ENCODE peak calls at places on chromosomes 5 and 9, in six cellular contexts. One of them, this sample, is unnamed.

GRCh38 chr9:77149879-77150278 is 27.5 kb upstream of the VPS13A start:
- DNase-seq in T-helper 17 cell: no peak
- DNase-seq in HTR-8/SVneo: no peak
- DNase-seq in NCI-H1105 treated with DMSO at 0.1 percent for 48 hours: no peak
- DNase-seq in activated CD8-positive, alpha-beta memory T cell treated with anti-CD3 and anti-CD28 coated beads, Interleukin-2, amount 10 ng/mL, durations not matched to agents 7 days and 5 days: no peak
- DNase-seq in stimulated activated CD8-positive, alpha-beta memory T cell treated with anti-CD3 and anti-CD28 coated beads, Interleukin-7, amount 100 ng/mL, for 4 hours: no peak
- DNase-seq in this sample: no peak

GRCh38 chr5:64632251-64632650 is 58.1 kb upstream of the SHISAL2B start:
- DNase-seq in T-helper 17 cell: no peak
- DNase-seq in activated CD8-positive, alpha-beta memory T cell treated with anti-CD3 and anti-CD28 coated beads, Interleukin-2, amount 10 ng/mL, durations not matched to agents 7 days and 5 days: no peak
- DNase-seq in HTR-8/SVneo: no peak
- DNase-seq in stimulated activated CD8-positive, alpha-beta memory T cell treated with anti-CD3 and anti-CD28 coated beads, Interleukin-7, amount 100 ng/mL, for 4 hours: no peak
- DNase-seq in NCI-H1105 treated with DMSO at 0.1 percent for 48 hours: peak
- DNase-seq in this sample: no peak

GRCh38 chr9:123350590-123351310 is 5.2 kb upstream of the CRB2 start:
- DNase-seq in HTR-8/SVneo: no peak
- DNase-seq in stimulated activated CD8-positive, alpha-beta memory T cell treated with anti-CD3 and anti-CD28 coated beads, Interleukin-7, amount 100 ng/mL, for 4 hours: no peak
- DNase-seq in T-helper 17 cell: no peak
- DNase-seq in activated CD8-positive, alpha-beta memory T cell treated with anti-CD3 and anti-CD28 coated beads, Interleukin-2, amount 10 ng/mL, durations not matched to agents 7 days and 5 days: no peak
- DNase-seq in NCI-H1105 treated with DMSO at 0.1 percent for 48 hours: no peak
- DNase-seq in this sample: no peak

GRCh38 chr9:99820330-99821186 is 1.1 kb upstream of the NR4A3 start:
- DNase-seq in NCI-H1105 treated with DMSO at 0.1 percent for 48 hours: peak
- DNase-seq in T-helper 17 cell: peak
- DNase-seq in HTR-8/SVneo: peak
- DNase-seq in activated CD8-positive, alpha-beta memory T cell treated with anti-CD3 and anti-CD28 coated beads, Interleukin-2, amount 10 ng/mL, durations not matched to agents 7 days and 5 days: peak
- DNase-seq in stimulated activated CD8-positive, alpha-beta memory T cell treated with anti-CD3 and anti-CD28 coated beads, Interleukin-7, amount 100 ng/mL, for 4 hours: peak
- DNase-seq in this sample: peak

GRCh38 chr5:173880306-173880985 is 7.7 kb upstream of the CPEB4 start:
- DNase-seq in stimulated activated CD8-positive, alpha-beta memory T cell treated with anti-CD3 and anti-CD28 coated beads, Interleukin-7, amount 100 ng/mL, for 4 hours: no peak
- DNase-seq in HTR-8/SVneo: no peak
- DNase-seq in activated CD8-positive, alpha-beta memory T cell treated with anti-CD3 and anti-CD28 coated beads, Interleukin-2, amount 10 ng/mL, durations not matched to agents 7 days and 5 days: no peak
- DNase-seq in NCI-H1105 treated with DMSO at 0.1 percent for 48 hours: no peak
- DNase-seq in T-helper 17 cell: no peak
- DNase-seq in this sample: no peak

GRCh38 chr9:126147620-126148522 is 178.8 kb upstream of the MVB12B start:
- DNase-seq in T-helper 17 cell: no peak
- DNase-seq in NCI-H1105 treated with DMSO at 0.1 percent for 48 hours: peak
- DNase-seq in activated CD8-positive, alpha-beta memory T cell treated with anti-CD3 and anti-CD28 coated beads, Interleukin-2, amount 10 ng/mL, durations not matched to agents 7 days and 5 days: peak
- DNase-seq in stimulated activated CD8-positive, alpha-beta memory T cell treated with anti-CD3 and anti-CD28 coated beads, Interleukin-7, amount 100 ng/mL, for 4 hours: no peak
- DNase-seq in HTR-8/SVneo: no peak
- DNase-seq in this sample: no peak

GRCh38 chr5:32444191-32444945 is at the start of gene ZFR:
- DNase-seq in T-helper 17 cell: peak
- DNase-seq in stimulated activated CD8-positive, alpha-beta memory T cell treated with anti-CD3 and anti-CD28 coated beads, Interleukin-7, amount 100 ng/mL, for 4 hours: peak
- DNase-seq in HTR-8/SVneo: peak
- DNase-seq in activated CD8-positive, alpha-beta memory T cell treated with anti-CD3 and anti-CD28 coated beads, Interleukin-2, amount 10 ng/mL, durations not matched to agents 7 days and 5 days: peak
- DNase-seq in NCI-H1105 treated with DMSO at 0.1 percent for 48 hours: peak
- DNase-seq in this sample: peak

GRCh38 chr9:350354-350753 is 135.7 kb downstream of the DOCK8 start:
- DNase-seq in T-helper 17 cell: no peak
- DNase-seq in stimulated activated CD8-positive, alpha-beta memory T cell treated with anti-CD3 and anti-CD28 coated beads, Interleukin-7, amount 100 ng/mL, for 4 hours: no peak
- DNase-seq in NCI-H1105 treated with DMSO at 0.1 percent for 48 hours: no peak
- DNase-seq in activated CD8-positive, alpha-beta memory T cell treated with anti-CD3 and anti-CD28 coated beads, Interleukin-2, amount 10 ng/mL, durations not matched to agents 7 days and 5 days: no peak
- DNase-seq in HTR-8/SVneo: no peak
- DNase-seq in this sample: no peak

GRCh38 chr9:108386859-108387384 is 468.9 kb downstream of the ACTL7B start:
- DNase-seq in stimulated activated CD8-positive, alpha-beta memory T cell treated with anti-CD3 and anti-CD28 coated beads, Interleukin-7, amount 100 ng/mL, for 4 hours: no peak
- DNase-seq in T-helper 17 cell: no peak
- DNase-seq in HTR-8/SVneo: no peak
- DNase-seq in activated CD8-positive, alpha-beta memory T cell treated with anti-CD3 and anti-CD28 coated beads, Interleukin-2, amount 10 ng/mL, durations not matched to agents 7 days and 5 days: no peak
- DNase-seq in NCI-H1105 treated with DMSO at 0.1 percent for 48 hours: no peak
- DNase-seq in this sample: no peak

GRCh38 chr9:93436655-93437407 is 14.7 kb upstream of the FAM120A start:
- DNase-seq in HTR-8/SVneo: no peak
- DNase-seq in NCI-H1105 treated with DMSO at 0.1 percent for 48 hours: no peak
- DNase-seq in T-helper 17 cell: no peak
- DNase-seq in activated CD8-positive, alpha-beta memory T cell treated with anti-CD3 and anti-CD28 coated beads, Interleukin-2, amount 10 ng/mL, durations not matched to agents 7 days and 5 days: no peak
- DNase-seq in stimulated activated CD8-positive, alpha-beta memory T cell treated with anti-CD3 and anti-CD28 coated beads, Interleukin-7, amount 100 ng/mL, for 4 hours: no peak
- DNase-seq in this sample: peak